ENCODE peak calls at places on chromosomes 5 and 9, in six cellular contexts. O is endodermal cell, N is OCI-LY7, T is breast epithelium, D is heart left ventricle, G is esophagus squamous epithelium. S is an unnamed sample.

GRCh38 chr9:78030553-78031270 is 899 bp downstream of the GNAQ start:
- DNase-seq in O (peak; percentile 85), N (no peak), T (no peak), D (peak; percentile 74), G (no peak), S (no peak)

GRCh38 chr9:20624201-20625002 is 2.1 kb upstream of the MLLT3 start:
- DNase-seq in O (peak; percentile 77), N (peak; percentile 75), T (no peak), D (peak; percentile 66), G (no peak), S (peak; percentile 57)

GRCh38 chr5:163915481-163915961 is 410.1 kb downstream of the MAT2B start:
- DNase-seq in O (no peak), N (peak; percentile 93), T (no peak), D (no peak), G (peak; percentile 8), S (no peak)

GRCh38 chr9:18338042-18338441 is 135.9 kb upstream of the ADAMTSL1 start:
- DNase-seq in O (no peak), N (no peak), T (no peak), D (no peak), G (no peak), S (peak; percentile 55)

GRCh38 chr5:119745976-119746375 is 116.6 kb downstream of the FAM170A start:
- DNase-seq in O (no peak), N (no peak), T (no peak), D (no peak), G (no peak), S (no peak)

GRCh38 chr9:120689860-120690259 is 24.4 kb downstream of the MEGF9 start:
- DNase-seq in O (no peak), N (no peak), T (no peak), D (no peak), G (no peak), S (peak; percentile 64)

GRCh38 chr5:67416986-67417385 is 220.4 kb upstream of the CD180 start:
- DNase-seq in O (peak; percentile 41), N (no peak), T (no peak), D (no peak), G (no peak), S (no peak)

GRCh38 chr5:126686451-126687126 is 85.8 kb downstream of the PHAX start:
- DNase-seq in O (peak; percentile 60), N (peak; percentile 70), T (no peak), D (no peak), G (no peak), S (no peak)

GRCh38 chr5:163379298-163380155 is 57.9 kb upstream of the CCNG1 start:
- DNase-seq in O (no peak), N (no peak), T (no peak), D (no peak), G (no peak), S (peak; percentile 86)

GRCh38 chr5:72611111-72611724 is 104.0 kb upstream of the ZNF366 start:
- DNase-seq in O (peak; percentile 88), N (peak; percentile 57), T (peak; percentile 63), D (peak; percentile 80), G (peak; percentile 7), S (peak; percentile 72)

GRCh38 chr5:106171708-106172107 is 1499.0 kb downstream of the EFNA5 start:
- DNase-seq in O (no peak), N (no peak), T (no peak), D (no peak), G (no peak), S (peak; percentile 25)

GRCh38 chr5:10599828-10600227 is 36.0 kb downstream of the ANKRD33B start:
- DNase-seq in O (no peak), N (no peak), T (no peak), D (no peak), G (no peak), S (peak; percentile 50)

GRCh38 chr9:113026200-113026599 is 14.2 kb upstream of the ZNF883 start:
- DNase-seq in O (no peak), N (no peak), T (no peak), D (no peak), G (no peak), S (no peak)

GRCh38 chr9:99063522-99063921 is 41.4 kb upstream of the TGFBR1 start:
- DNase-seq in O (no peak), N (no peak), T (no peak), D (no peak), G (no peak), S (no peak)

GRCh38 chr5:158752656-158752973 is 347.1 kb downstream of the EBF1 start:
- DNase-seq in O (no peak), N (no peak), T (no peak), D (no peak), G (no peak), S (no peak)

GRCh38 chr5:140575309-140575708 is 10.7 kb downstream of the SLC35A4 start:
- DNase-seq in O (peak; percentile 78), N (no peak), T (no peak), D (no peak), G (no peak), S (peak; percentile 38)

GRCh38 chr5:122937914-122938313 is 92.5 kb downstream of the SNX24 start:
- DNase-seq in O (peak; percentile 53), N (no peak), T (no peak), D (peak; percentile 74), G (no peak), S (no peak)

GRCh38 chr9:20640331-20641187 is 18.3 kb upstream of the MLLT3 start:
- DNase-seq in O (no peak), N (peak; percentile 74), T (peak; percentile 79), D (peak; percentile 75), G (no peak), S (peak; percentile 13)

GRCh38 chr9:113641100-113641885 is 177.8 kb downstream of the RGS3 start:
- DNase-seq in O (no peak), N (no peak), T (no peak), D (no peak), G (no peak), S (no peak)

GRCh38 chr5:73318308-73318719 is 130.3 kb downstream of the FOXD1 start:
- DNase-seq in O (no peak), N (no peak), T (no peak), D (no peak), G (no peak), S (no peak)

GRCh38 chr9:77908293-77908692 is 123.3 kb downstream of the GNAQ start:
- DNase-seq in O (no peak), N (no peak), T (no peak), D (no peak), G (no peak), S (no peak)

GRCh38 chr9:36151306-36152210 is 15.0 kb downstream of the GLIPR2 start:
- DNase-seq in O (no peak), N (peak; percentile 92), T (no peak), D (peak; percentile 80), G (no peak), S (peak; percentile 61)

GRCh38 chr5:87400305-87400899 is 12.3 kb downstream of the CCNH start:
- DNase-seq in O (no peak), N (peak; percentile 63), T (no peak), D (no peak), G (no peak), S (no peak)

GRCh38 chr5:176611435-176611834 is 1.5 kb upstream of the GPRIN1 start:
- DNase-seq in O (peak; percentile 93), N (peak; percentile 51), T (peak; percentile 79), D (peak; percentile 78), G (no peak), S (peak; percentile 81)

GRCh38 chr5:172758836-172759149 is 12.2 kb downstream of the DUSP1 start:
- DNase-seq in O (no peak), N (no peak), T (no peak), D (no peak), G (no peak), S (no peak)

GRCh38 chr5:55440188-55440646 is 94.5 kb downstream of the PLPP1 start:
- DNase-seq in O (no peak), N (no peak), T (no peak), D (no peak), G (no peak), S (peak; percentile 68)

GRCh38 chr5:80142996-80143395 is 107.8 kb downstream of the THBS4 start:
- DNase-seq in O (peak; percentile 42), N (peak; percentile 78), T (no peak), D (no peak), G (no peak), S (no peak)

GRCh38 chr5:80141681-80142080 is 106.5 kb downstream of the THBS4 start:
- DNase-seq in O (no peak), N (no peak), T (no peak), D (no peak), G (no peak), S (no peak)

GRCh38 chr5:80141147-80141671 is 106.1 kb downstream of the THBS4 start:
- DNase-seq in O (peak; percentile 82), N (no peak), T (peak; percentile 59), D (peak; percentile 91), G (peak; percentile 5), S (peak; percentile 16)

GRCh38 chr5:80139573-80139972 is 104.4 kb downstream of the THBS4 start:
- DNase-seq in O (no peak), N (no peak), T (no peak), D (no peak), G (no peak), S (no peak)

GRCh38 chr5:80140496-80140895 is 105.3 kb downstream of the THBS4 start:
- DNase-seq in O (no peak), N (no peak), T (no peak), D (no peak), G (no peak), S (no peak)
- H3K27ac ChIP-seq in O (no peak overlapping the region), N (no peak overlapping the region), T (peak overlapping the region; percentile 88), D (peak overlapping the region; percentile 87), G (no peak overlapping the region), S (no peak overlapping the region)

DNA sequence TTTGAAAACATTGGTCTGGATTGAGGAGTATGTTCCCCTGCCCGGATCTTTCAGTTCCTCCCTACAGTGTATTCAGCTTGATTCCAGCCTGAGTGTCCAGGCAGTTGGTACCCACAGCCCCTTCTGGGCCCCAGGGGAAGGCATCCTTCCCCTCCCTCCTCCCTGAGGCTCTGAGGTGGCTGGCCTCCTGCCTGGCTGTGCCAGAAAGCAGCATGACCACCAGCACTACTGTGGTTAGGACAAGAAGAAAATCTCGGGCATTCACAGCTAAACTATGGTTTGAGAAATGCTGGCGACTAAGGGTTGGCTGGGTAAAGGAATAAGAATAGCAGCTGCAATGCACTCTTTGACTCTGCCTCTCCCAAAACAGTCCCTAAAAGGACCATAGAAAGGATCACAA is 84.6 kb upstream of the LIFR start:
- DNase-seq in O (no peak), N (no peak), T (no peak), D (no peak), G (no peak), S (no peak)
- H3K36me3 ChIP-seq in O (no peaks in the 10 kb centered on the region), N (no peaks in the 10 kb centered on the region), T (no peaks in the 10 kb centered on the region), D (no peaks in the 10 kb centered on the region), G (no peaks in the 10 kb centered on the region), S (no peaks in the 10 kb centered on the region)

GRCh38 chr5:113552620-113553019 is 39.1 kb downstream of the YTHDC2 start:
- DNase-seq in O (no peak), N (no peak), T (no peak), D (no peak), G (no peak), S (no peak)

GRCh38 chr5:113546711-113547159 is 33.2 kb downstream of the YTHDC2 start:
- DNase-seq in O (no peak), N (no peak), T (no peak), D (no peak), G (no peak), S (peak; percentile 11)

GRCh38 chr5:113552137-113552536 is 38.6 kb downstream of the YTHDC2 start:
- DNase-seq in O (no peak), N (no peak), T (no peak), D (no peak), G (no peak), S (no peak)

GRCh38 chr5:113548396-113548795 is 34.9 kb downstream of the YTHDC2 start:
- DNase-seq in O (no peak), N (no peak), T (no peak), D (no peak), G (no peak), S (no peak)
- H3K4me3 ChIP-seq in O (no peak overlapping the region), N (no peak overlapping the region), T (no peak overlapping the region), D (no peak overlapping the region), G (no peak overlapping the region), S (no peak overlapping the region)

GRCh38 chr5:5025098-5025773 is 114.9 kb upstream of the ADAMTS16 start:
- DNase-seq in O (no peak), N (no peak), T (no peak), D (no peak), G (no peak), S (no peak)
- H3K27ac ChIP-seq in O (no peak overlapping the region), N (no peak overlapping the region), T (no peak overlapping the region), D (no peak overlapping the region), G (no peak overlapping the region), S (no peak overlapping the region)

S was measured in brain microvascular endothelial cell.